ENCODE peak calls at places on chromosome 20, in ten cellular contexts. U, O, Q, Z, K, C, R, V, H and J are unnamed samples.

GRCh38 chr20:21102252-21102609 is 3.9 kb downstream of the LINC00237 start:
- DNase-seq in C (no peak), V (no peak), K (no peak), O (no peak), Z (no peak), U (no peak), R (no peak), Q (no peak), H (no peak), J (no peak)

GRCh38 chr20:33839591-33839990 is 28.4 kb downstream of the CHMP4B start:
- DNase-seq in K (no peak), U (no peak), H (no peak), R (no peak), O (no peak), C (peak), Q (no peak), V (no peak), Z (no peak), J (no peak)

GRCh38 chr20:41030536-41031242 is 2.1 kb downstream of the TOP1 start:
- DNase-seq in U (no peak), V (peak), H (peak), Q (no peak), R (no peak), C (no peak), K (peak), Z (peak), O (no peak), J (peak)

GRCh38 chr20:34859367-34859766 is 13.3 kb downstream of the GGT7 start:
- DNase-seq in O (no peak), H (no peak), Q (no peak), C (no peak), K (no peak), Z (no peak), R (no peak), V (no peak), U (no peak), J (no peak)

GRCh38 chr20:3803854-3804253 is 7.7 kb downstream of the CDC25B start:
- DNase-seq in C (no peak), Q (no peak), R (no peak), V (no peak), Z (no peak), O (no peak), H (no peak), U (no peak), K (no peak), J (no peak)

GRCh38 chr20:54389872-54390271 is 85.5 kb upstream of the DOK5 start:
- DNase-seq in Q (no peak), H (no peak), V (peak), U (no peak), R (no peak), K (no peak), C (no peak), O (no peak), Z (no peak), J (no peak)

GRCh38 chr20:56343861-56344381 is 14.9 kb upstream of the FAM210B start:
- DNase-seq in O (no peak), Q (peak), K (peak), H (no peak), R (no peak), C (peak), V (peak), Z (peak), U (peak), J (no peak)

GRCh38 chr20:62617711-62618483 is 24.4 kb upstream of the SLCO4A1 start:
- DNase-seq in R (no peak), U (peak), K (no peak), Z (no peak), Q (no peak), V (no peak), O (no peak), C (peak), H (peak), J (no peak)

GRCh38 chr20:10178727-10179313 is 39.8 kb upstream of the SNAP25 start:
- DNase-seq in U (no peak), V (no peak), H (peak), C (no peak), K (no peak), Q (no peak), Z (no peak), O (no peak), R (no peak), J (no peak)

GRCh38 chr20:41135187-41135887 is 2.0 kb upstream of the PLCG1 start:
- DNase-seq in H (peak), K (no peak), C (no peak), O (peak), U (peak), Z (peak), Q (no peak), V (no peak), R (no peak), J (no peak)

GRCh38 chr20:17867119-17867518 is 101.5 kb downstream of the SNX5 start:
- DNase-seq in R (no peak), O (no peak), H (no peak), Q (no peak), Z (no peak), C (no peak), U (no peak), K (no peak), V (peak), J (no peak)

DNA sequence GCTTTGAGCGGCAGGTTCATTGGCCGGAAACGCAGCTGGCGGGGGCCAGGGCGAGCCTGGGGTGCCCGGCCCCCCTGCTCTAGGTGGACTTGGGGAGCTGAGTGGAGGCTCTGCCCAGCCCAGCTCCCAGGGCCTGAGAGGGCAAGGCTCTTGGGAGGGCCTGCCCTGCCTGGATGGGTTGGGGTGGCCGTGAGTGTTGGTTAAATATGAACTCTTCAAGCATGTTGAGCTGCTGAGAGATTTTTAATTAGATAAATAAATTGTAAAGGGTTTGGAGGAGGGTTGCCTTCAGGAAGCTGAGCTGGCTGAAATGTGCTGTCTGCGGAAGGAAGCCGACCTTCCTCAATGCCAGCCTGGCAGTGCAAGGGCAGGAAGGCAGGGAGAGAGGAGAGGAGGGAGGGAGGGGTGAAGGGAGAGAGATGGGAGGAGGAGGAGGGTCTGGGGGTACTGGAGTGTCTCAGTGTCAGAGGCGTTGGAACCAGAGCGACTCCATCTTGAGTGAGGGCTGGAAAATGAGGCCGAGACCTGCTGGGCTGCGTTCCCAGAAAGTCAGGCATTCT is 39.4 kb upstream of the PMEPA1 start:
- DNase-seq in Z (no peak), U (no peak), V (no peak), H (peak), C (no peak), Q (no peak), K (no peak), R (no peak), O (no peak), J (no peak)
- H3K4me3 ChIP-seq in Z (peak), U (peak), V (peak), H (no peak), C (peak), Q (peak), K (peak), R (peak), O (peak), J (peak)

DNA sequence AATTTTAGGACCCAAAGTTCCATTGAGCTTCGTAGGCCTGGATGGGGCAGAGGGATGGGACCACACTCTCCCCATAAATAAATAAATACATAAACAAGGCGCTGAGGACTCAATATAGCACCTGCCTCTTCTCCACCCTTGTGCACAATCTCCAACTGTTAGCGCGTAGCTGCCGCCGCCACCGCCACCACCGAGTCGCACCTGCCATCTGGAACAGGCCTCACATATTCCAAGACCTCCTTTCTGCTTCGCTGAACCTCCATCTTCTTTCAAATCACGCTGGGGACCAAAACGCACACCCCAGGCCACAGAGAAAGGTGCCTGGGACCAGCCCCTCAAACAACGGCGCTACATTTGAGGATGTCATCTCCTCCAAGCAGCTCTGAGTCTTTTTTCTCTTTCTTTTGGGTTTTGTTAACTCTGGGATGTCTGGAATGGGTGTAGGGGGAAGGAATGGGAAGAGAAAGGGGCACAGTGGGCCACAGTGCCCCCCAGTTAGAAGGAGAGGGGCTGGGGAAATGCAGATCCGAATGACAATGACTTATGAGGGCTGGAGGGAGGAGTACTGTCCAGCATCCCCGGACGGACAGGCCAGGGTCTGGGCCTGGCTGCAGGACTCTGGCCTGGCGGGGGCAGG is 49.7 kb downstream of the NOL4L start:
- DNase-seq in K (no peak), R (no peak), V (no peak), O (no peak), H (no peak), Q (no peak), U (peak), Z (no peak), C (no peak), J (no peak)
- H3K4me3 ChIP-seq in K (no peak), R (peak), V (no peak), O (no peak), H (no peak), Q (no peak), U (peak), Z (no peak), C (peak), J (no peak)

GRCh38 chr20:63653041-63653973 is at the start of gene STMN3:
- DNase-seq in C (peak), O (peak), U (peak), Q (peak), K (peak), H (peak), V (peak), Z (peak), R (peak), J (peak)
- H3K4me3 ChIP-seq in C (peak), O (peak), U (peak), Q (peak), K (peak), H (peak), V (peak), Z (peak), R (peak), J (peak)

GRCh38 chr20:58855506-58856314 is 3.2 kb downstream of the GNAS start:
- DNase-seq in H (peak), Z (no peak), R (no peak), C (no peak), K (no peak), U (no peak), V (no peak), O (peak), Q (no peak), J (no peak)
- H3K4me3 ChIP-seq in H (peak), Z (no peak), R (peak), C (peak), K (no peak), U (no peak), V (no peak), O (no peak), Q (no peak), J (no peak)

GRCh38 chr20:23087587-23088275 is 1.6 kb upstream of the CD93 start:
- DNase-seq in C (no peak), K (no peak), H (no peak), R (no peak), U (no peak), V (no peak), Z (no peak), O (no peak), Q (no peak), J (no peak)
- H3K4me3 ChIP-seq in C (no peak), K (no peak), H (no peak), R (no peak), U (no peak), V (no peak), Z (no peak), O (no peak), Q (no peak), J (no peak)

GRCh38 chr20:1185316-1185741 is 548 bp upstream of the TMEM74B start:
- DNase-seq in O (no peak), R (no peak), Q (no peak), K (no peak), C (no peak), Z (no peak), U (no peak), H (no peak), V (no peak), J (no peak)

GRCh38 chr20:1185781-1186334 is 1.1 kb upstream of the TMEM74B start:
- DNase-seq in V (peak), K (peak), R (no peak), Q (no peak), Z (peak), O (no peak), C (peak), H (peak), U (peak), J (no peak)

GRCh38 chr20:1183153-1183552 is 1.6 kb downstream of the TMEM74B start:
- DNase-seq in Z (no peak), O (no peak), K (no peak), Q (no peak), R (no peak), V (no peak), U (no peak), H (no peak), C (no peak), J (no peak)

GRCh38 chr20:1184638-1185315 is at the start of gene TMEM74B:
- DNase-seq in R (no peak), Q (no peak), V (no peak), K (no peak), Z (no peak), U (no peak), C (no peak), O (no peak), H (no peak), J (no peak)

DNA sequence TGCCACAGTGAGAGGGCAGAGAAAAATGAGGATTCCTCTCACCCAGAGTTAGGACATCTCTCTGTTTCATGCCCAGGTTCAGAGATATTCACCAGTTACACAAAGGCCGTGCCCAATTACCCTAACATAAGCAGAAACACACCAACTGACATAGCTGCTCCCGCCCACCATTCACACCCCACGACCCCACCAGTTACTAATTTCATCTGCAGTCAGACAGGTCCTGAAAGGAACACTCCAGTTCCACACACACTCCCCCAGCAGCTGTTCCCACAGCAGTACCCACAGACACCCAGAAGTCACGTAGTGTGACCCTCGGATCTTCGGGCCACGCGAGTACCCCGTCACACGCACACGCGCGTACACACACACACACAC is 532 bp downstream of the TMEM74B start:
- DNase-seq in Q (no peak), R (no peak), C (no peak), H (no peak), V (no peak), O (no peak), K (no peak), Z (no peak), U (no peak), J (no peak)
- H3K4me3 ChIP-seq in Q (no peak), R (no peak), C (peak), H (no peak), V (no peak), O (peak), K (no peak), Z (no peak), U (no peak), J (no peak)

GRCh38 chr20:51456511-51457280 is 85.8 kb downstream of the NFATC2 start:
- DNase-seq in V (peak), Q (peak), H (peak), Z (peak), R (peak), K (peak), C (peak), U (no peak), O (peak), J (peak)
- H3K4me3 ChIP-seq in V (no peak), Q (peak), H (peak), Z (no peak), R (peak), K (peak), C (peak), U (no peak), O (no peak), J (no peak)